ENCODE peak calls at places on chromosomes 13 and 19, in nine cellular contexts. One of them, this sample, is unnamed.
A peak's percentile ranks its signal among the peaks of the same experiment; 100 is the strongest.

GRCh38 chr19:4454952-4455738 is 2.4 kb downstream of the UBXN6 start:
- DNase-seq in A172: peak; percentile 68
- DNase-seq in body of pancreas: no peak
- DNase-seq in CD8-positive, alpha-beta memory T cell: no peak
- DNase-seq in fibroblast of pulmonary artery: peak; percentile 68
- DNase-seq in stimulated activated CD4-positive, alpha-beta T cell treated with anti-CD3 and anti-CD28 coated beads, Interleukin-4, amount 100 ng/mL, for 24 hours: no peak
- DNase-seq in nucleus accumbens: no peak
- DNase-seq in amniotic stem cell: no peak
- DNase-seq in heart left ventricle: no peak
- DNase-seq in this sample: peak; percentile 91

GRCh38 chr13:91228940-91229339 is 118.5 kb upstream of the MIR17HG start:
- DNase-seq in A172: no peak
- DNase-seq in fibroblast of pulmonary artery: no peak
- DNase-seq in amniotic stem cell: no peak
- DNase-seq in CD8-positive, alpha-beta memory T cell: no peak
- DNase-seq in nucleus accumbens: no peak
- DNase-seq in body of pancreas: no peak
- DNase-seq in heart left ventricle: no peak
- DNase-seq in stimulated activated CD4-positive, alpha-beta T cell treated with anti-CD3 and anti-CD28 coated beads, Interleukin-4, amount 100 ng/mL, for 24 hours: no peak
- DNase-seq in this sample: no peak

GRCh38 chr13:71798723-71799122 is 68.3 kb downstream of the DACH1 start:
- DNase-seq in heart left ventricle: no peak
- DNase-seq in amniotic stem cell: no peak
- DNase-seq in A172: no peak
- DNase-seq in CD8-positive, alpha-beta memory T cell: no peak
- DNase-seq in fibroblast of pulmonary artery: no peak
- DNase-seq in stimulated activated CD4-positive, alpha-beta T cell treated with anti-CD3 and anti-CD28 coated beads, Interleukin-4, amount 100 ng/mL, for 24 hours: no peak
- DNase-seq in nucleus accumbens: no peak
- DNase-seq in body of pancreas: no peak
- DNase-seq in this sample: no peak

GRCh38 chr13:36880961-36881360 is 39.1 kb downstream of the SMAD9 start:
- DNase-seq in CD8-positive, alpha-beta memory T cell: no peak
- DNase-seq in body of pancreas: no peak
- DNase-seq in A172: no peak
- DNase-seq in fibroblast of pulmonary artery: peak; percentile 38
- DNase-seq in heart left ventricle: no peak
- DNase-seq in nucleus accumbens: no peak
- DNase-seq in amniotic stem cell: no peak
- DNase-seq in stimulated activated CD4-positive, alpha-beta T cell treated with anti-CD3 and anti-CD28 coated beads, Interleukin-4, amount 100 ng/mL, for 24 hours: no peak
- DNase-seq in this sample: no peak

GRCh38 chr13:99275093-99275469 is 16.9 kb upstream of the GPR18 start:
- DNase-seq in amniotic stem cell: no peak
- DNase-seq in body of pancreas: no peak
- DNase-seq in A172: peak; percentile 52
- DNase-seq in CD8-positive, alpha-beta memory T cell: peak; percentile 23
- DNase-seq in nucleus accumbens: no peak
- DNase-seq in heart left ventricle: no peak
- DNase-seq in stimulated activated CD4-positive, alpha-beta T cell treated with anti-CD3 and anti-CD28 coated beads, Interleukin-4, amount 100 ng/mL, for 24 hours: no peak
- DNase-seq in fibroblast of pulmonary artery: peak; percentile 44
- DNase-seq in this sample: peak; percentile 57

GRCh38 chr19:55489711-55490477 is 1.7 kb downstream of the SSC5D start:
- DNase-seq in fibroblast of pulmonary artery: no peak
- DNase-seq in A172: no peak
- DNase-seq in body of pancreas: no peak
- DNase-seq in stimulated activated CD4-positive, alpha-beta T cell treated with anti-CD3 and anti-CD28 coated beads, Interleukin-4, amount 100 ng/mL, for 24 hours: no peak
- DNase-seq in amniotic stem cell: no peak
- DNase-seq in CD8-positive, alpha-beta memory T cell: no peak
- DNase-seq in heart left ventricle: no peak
- DNase-seq in nucleus accumbens: no peak
- DNase-seq in this sample: no peak

GRCh38 chr13:113796948-113797676 is 38.1 kb downstream of the TMEM255B start:
- DNase-seq in stimulated activated CD4-positive, alpha-beta T cell treated with anti-CD3 and anti-CD28 coated beads, Interleukin-4, amount 100 ng/mL, for 24 hours: no peak
- DNase-seq in heart left ventricle: peak; percentile 12
- DNase-seq in A172: no peak
- DNase-seq in amniotic stem cell: no peak
- DNase-seq in CD8-positive, alpha-beta memory T cell: no peak
- DNase-seq in body of pancreas: no peak
- DNase-seq in nucleus accumbens: no peak
- DNase-seq in fibroblast of pulmonary artery: no peak
- DNase-seq in this sample: no peak

GRCh38 chr19:33823341-33823740 is 26.7 kb downstream of the KCTD15 start:
- DNase-seq in A172: no peak
- DNase-seq in body of pancreas: no peak
- DNase-seq in fibroblast of pulmonary artery: no peak
- DNase-seq in heart left ventricle: no peak
- DNase-seq in amniotic stem cell: no peak
- DNase-seq in stimulated activated CD4-positive, alpha-beta T cell treated with anti-CD3 and anti-CD28 coated beads, Interleukin-4, amount 100 ng/mL, for 24 hours: no peak
- DNase-seq in CD8-positive, alpha-beta memory T cell: no peak
- DNase-seq in nucleus accumbens: no peak
- DNase-seq in this sample: no peak

GRCh38 chr13:44906758-44907157 is 82.5 kb downstream of the NUFIP1 start:
- DNase-seq in nucleus accumbens: peak; percentile 32
- DNase-seq in stimulated activated CD4-positive, alpha-beta T cell treated with anti-CD3 and anti-CD28 coated beads, Interleukin-4, amount 100 ng/mL, for 24 hours: no peak
- DNase-seq in body of pancreas: peak; percentile 72
- DNase-seq in heart left ventricle: no peak
- DNase-seq in amniotic stem cell: peak; percentile 9
- DNase-seq in A172: no peak
- DNase-seq in fibroblast of pulmonary artery: peak; percentile 68
- DNase-seq in CD8-positive, alpha-beta memory T cell: no peak
- DNase-seq in this sample: no peak

GRCh38 chr19:15198006-15198356 is 2.8 kb downstream of the NOTCH3 start:
- DNase-seq in fibroblast of pulmonary artery: no peak
- DNase-seq in CD8-positive, alpha-beta memory T cell: no peak
- DNase-seq in stimulated activated CD4-positive, alpha-beta T cell treated with anti-CD3 and anti-CD28 coated beads, Interleukin-4, amount 100 ng/mL, for 24 hours: no peak
- DNase-seq in A172: no peak
- DNase-seq in body of pancreas: no peak
- DNase-seq in amniotic stem cell: no peak
- DNase-seq in heart left ventricle: no peak
- DNase-seq in nucleus accumbens: no peak
- DNase-seq in this sample: no peak

GRCh38 chr13:98284677-98285076 is 107.6 kb upstream of the RNF113B start:
- DNase-seq in fibroblast of pulmonary artery: no peak
- DNase-seq in stimulated activated CD4-positive, alpha-beta T cell treated with anti-CD3 and anti-CD28 coated beads, Interleukin-4, amount 100 ng/mL, for 24 hours: no peak
- DNase-seq in amniotic stem cell: no peak
- DNase-seq in A172: no peak
- DNase-seq in CD8-positive, alpha-beta memory T cell: no peak
- DNase-seq in body of pancreas: peak; percentile 25
- DNase-seq in nucleus accumbens: no peak
- DNase-seq in heart left ventricle: no peak
- DNase-seq in this sample: no peak

GRCh38 chr19:48513289-48514122 is 1.9 kb upstream of the LMTK3 start:
- DNase-seq in fibroblast of pulmonary artery: peak; percentile 72
- DNase-seq in CD8-positive, alpha-beta memory T cell: peak; percentile 59
- DNase-seq in stimulated activated CD4-positive, alpha-beta T cell treated with anti-CD3 and anti-CD28 coated beads, Interleukin-4, amount 100 ng/mL, for 24 hours: peak; percentile 78
- DNase-seq in nucleus accumbens: peak; percentile 75
- DNase-seq in amniotic stem cell: no peak
- DNase-seq in heart left ventricle: peak; percentile 69
- DNase-seq in body of pancreas: peak; percentile 80
- DNase-seq in A172: peak; percentile 50
- DNase-seq in this sample: peak; percentile 76

GRCh38 chr19:34364830-34365462 is at the start of gene GPI:
- DNase-seq in body of pancreas: peak; percentile 67
- DNase-seq in A172: peak; percentile 53
- DNase-seq in stimulated activated CD4-positive, alpha-beta T cell treated with anti-CD3 and anti-CD28 coated beads, Interleukin-4, amount 100 ng/mL, for 24 hours: peak; percentile 73
- DNase-seq in CD8-positive, alpha-beta memory T cell: peak; percentile 57
- DNase-seq in heart left ventricle: peak; percentile 75
- DNase-seq in fibroblast of pulmonary artery: peak; percentile 40
- DNase-seq in nucleus accumbens: peak; percentile 46
- DNase-seq in amniotic stem cell: peak; percentile 6
- DNase-seq in this sample: peak; percentile 29

GRCh38 chr13:40486518-40487163 is 179.8 kb downstream of the FOXO1 start:
- DNase-seq in nucleus accumbens: no peak
- DNase-seq in heart left ventricle: no peak
- DNase-seq in fibroblast of pulmonary artery: no peak
- DNase-seq in A172: no peak
- DNase-seq in body of pancreas: no peak
- DNase-seq in CD8-positive, alpha-beta memory T cell: no peak
- DNase-seq in amniotic stem cell: no peak
- DNase-seq in stimulated activated CD4-positive, alpha-beta T cell treated with anti-CD3 and anti-CD28 coated beads, Interleukin-4, amount 100 ng/mL, for 24 hours: no peak
- DNase-seq in this sample: no peak

GRCh38 chr13:43815204-43815603 is 28.4 kb upstream of the ENOX1 start:
- DNase-seq in stimulated activated CD4-positive, alpha-beta T cell treated with anti-CD3 and anti-CD28 coated beads, Interleukin-4, amount 100 ng/mL, for 24 hours: no peak
- DNase-seq in body of pancreas: no peak
- DNase-seq in CD8-positive, alpha-beta memory T cell: no peak
- DNase-seq in heart left ventricle: peak; percentile 40
- DNase-seq in nucleus accumbens: no peak
- DNase-seq in A172: peak; percentile 99
- DNase-seq in amniotic stem cell: peak; percentile 60
- DNase-seq in fibroblast of pulmonary artery: peak; percentile 88
- DNase-seq in this sample: peak; percentile 96

GRCh38 chr13:110346661-110347067 is 39.6 kb downstream of the COL4A2 start:
- DNase-seq in heart left ventricle: no peak
- DNase-seq in stimulated activated CD4-positive, alpha-beta T cell treated with anti-CD3 and anti-CD28 coated beads, Interleukin-4, amount 100 ng/mL, for 24 hours: no peak
- DNase-seq in fibroblast of pulmonary artery: no peak
- DNase-seq in CD8-positive, alpha-beta memory T cell: no peak
- DNase-seq in amniotic stem cell: no peak
- DNase-seq in body of pancreas: no peak
- DNase-seq in A172: peak; percentile 62
- DNase-seq in nucleus accumbens: no peak
- DNase-seq in this sample: no peak

GRCh38 chr13:28528848-28529247 is 33.9 kb upstream of the FLT1 start:
- DNase-seq in A172: peak; percentile 22
- DNase-seq in nucleus accumbens: no peak
- DNase-seq in heart left ventricle: no peak
- DNase-seq in fibroblast of pulmonary artery: no peak
- DNase-seq in body of pancreas: no peak
- DNase-seq in CD8-positive, alpha-beta memory T cell: no peak
- DNase-seq in amniotic stem cell: no peak
- DNase-seq in stimulated activated CD4-positive, alpha-beta T cell treated with anti-CD3 and anti-CD28 coated beads, Interleukin-4, amount 100 ng/mL, for 24 hours: no peak
- DNase-seq in this sample: no peak

GRCh38 chr13:40153516-40153915 is 498.1 kb downstream of the COG6 start:
- DNase-seq in CD8-positive, alpha-beta memory T cell: no peak
- DNase-seq in amniotic stem cell: no peak
- DNase-seq in stimulated activated CD4-positive, alpha-beta T cell treated with anti-CD3 and anti-CD28 coated beads, Interleukin-4, amount 100 ng/mL, for 24 hours: no peak
- DNase-seq in heart left ventricle: no peak
- DNase-seq in body of pancreas: peak; percentile 33
- DNase-seq in nucleus accumbens: no peak
- DNase-seq in fibroblast of pulmonary artery: no peak
- DNase-seq in A172: no peak
- DNase-seq in this sample: no peak

GRCh38 chr13:57787058-57787791 is 155.7 kb downstream of the PCDH17 start:
- DNase-seq in heart left ventricle: no peak
- DNase-seq in amniotic stem cell: no peak
- DNase-seq in CD8-positive, alpha-beta memory T cell: no peak
- DNase-seq in body of pancreas: no peak
- DNase-seq in nucleus accumbens: no peak
- DNase-seq in fibroblast of pulmonary artery: no peak
- DNase-seq in A172: peak; percentile 14
- DNase-seq in stimulated activated CD4-positive, alpha-beta T cell treated with anti-CD3 and anti-CD28 coated beads, Interleukin-4, amount 100 ng/mL, for 24 hours: no peak
- DNase-seq in this sample: no peak

GRCh38 chr19:13906525-13906904 is 514 bp downstream of the CC2D1A start:
- DNase-seq in A172: no peak
- DNase-seq in fibroblast of pulmonary artery: no peak
- DNase-seq in CD8-positive, alpha-beta memory T cell: no peak
- DNase-seq in heart left ventricle: no peak
- DNase-seq in stimulated activated CD4-positive, alpha-beta T cell treated with anti-CD3 and anti-CD28 coated beads, Interleukin-4, amount 100 ng/mL, for 24 hours: no peak
- DNase-seq in nucleus accumbens: no peak
- DNase-seq in amniotic stem cell: no peak
- DNase-seq in body of pancreas: peak; percentile 59
- DNase-seq in this sample: peak; percentile 9

GRCh38 chr13:45278096-45278645 is 62.8 kb downstream of the TPT1 start:
- DNase-seq in A172: no peak
- DNase-seq in nucleus accumbens: no peak
- DNase-seq in amniotic stem cell: no peak
- DNase-seq in fibroblast of pulmonary artery: peak; percentile 62
- DNase-seq in CD8-positive, alpha-beta memory T cell: no peak
- DNase-seq in body of pancreas: no peak
- DNase-seq in heart left ventricle: no peak
- DNase-seq in stimulated activated CD4-positive, alpha-beta T cell treated with anti-CD3 and anti-CD28 coated beads, Interleukin-4, amount 100 ng/mL, for 24 hours: no peak
- DNase-seq in this sample: peak; percentile 15

GRCh38 chr19:8021374-8021773 is 15.9 kb upstream of the ELAVL1 start:
- DNase-seq in A172: no peak
- DNase-seq in stimulated activated CD4-positive, alpha-beta T cell treated with anti-CD3 and anti-CD28 coated beads, Interleukin-4, amount 100 ng/mL, for 24 hours: no peak
- DNase-seq in fibroblast of pulmonary artery: no peak
- DNase-seq in body of pancreas: no peak
- DNase-seq in heart left ventricle: no peak
- DNase-seq in CD8-positive, alpha-beta memory T cell: no peak
- DNase-seq in amniotic stem cell: no peak
- DNase-seq in nucleus accumbens: no peak
- DNase-seq in this sample: no peak

GRCh38 chr19:30455881-30456280 is 83.7 kb downstream of the ZNF536 start:
- DNase-seq in amniotic stem cell: no peak
- DNase-seq in CD8-positive, alpha-beta memory T cell: no peak
- DNase-seq in nucleus accumbens: no peak
- DNase-seq in stimulated activated CD4-positive, alpha-beta T cell treated with anti-CD3 and anti-CD28 coated beads, Interleukin-4, amount 100 ng/mL, for 24 hours: no peak
- DNase-seq in fibroblast of pulmonary artery: no peak
- DNase-seq in heart left ventricle: no peak
- DNase-seq in body of pancreas: no peak
- DNase-seq in A172: no peak
- DNase-seq in this sample: no peak

GRCh38 chr13:111893607-111894443 is 173.1 kb upstream of the SOX1 start:
- DNase-seq in stimulated activated CD4-positive, alpha-beta T cell treated with anti-CD3 and anti-CD28 coated beads, Interleukin-4, amount 100 ng/mL, for 24 hours: no peak
- DNase-seq in heart left ventricle: no peak
- DNase-seq in body of pancreas: no peak
- DNase-seq in CD8-positive, alpha-beta memory T cell: no peak
- DNase-seq in fibroblast of pulmonary artery: no peak
- DNase-seq in nucleus accumbens: no peak
- DNase-seq in amniotic stem cell: no peak
- DNase-seq in A172: no peak
- DNase-seq in this sample: no peak

GRCh38 chr13:30818323-30818960 is 83.1 kb downstream of the ALOX5AP start:
- DNase-seq in heart left ventricle: no peak
- DNase-seq in fibroblast of pulmonary artery: peak; percentile 93
- DNase-seq in body of pancreas: no peak
- DNase-seq in stimulated activated CD4-positive, alpha-beta T cell treated with anti-CD3 and anti-CD28 coated beads, Interleukin-4, amount 100 ng/mL, for 24 hours: no peak
- DNase-seq in nucleus accumbens: no peak
- DNase-seq in A172: peak; percentile 61
- DNase-seq in amniotic stem cell: no peak
- DNase-seq in CD8-positive, alpha-beta memory T cell: no peak
- DNase-seq in this sample: peak; percentile 100

GRCh38 chr13:110017379-110017778 is 231.0 kb upstream of the IRS2 start:
- DNase-seq in A172: peak; percentile 99
- DNase-seq in nucleus accumbens: no peak
- DNase-seq in heart left ventricle: no peak
- DNase-seq in CD8-positive, alpha-beta memory T cell: no peak
- DNase-seq in fibroblast of pulmonary artery: peak; percentile 92
- DNase-seq in amniotic stem cell: peak; percentile 57
- DNase-seq in stimulated activated CD4-positive, alpha-beta T cell treated with anti-CD3 and anti-CD28 coated beads, Interleukin-4, amount 100 ng/mL, for 24 hours: no peak
- DNase-seq in body of pancreas: peak; percentile 31
- DNase-seq in this sample: peak; percentile 97

GRCh38 chr19:29771708-29772415 is 39.9 kb upstream of the CCNE1 start:
- DNase-seq in A172: peak; percentile 51
- DNase-seq in stimulated activated CD4-positive, alpha-beta T cell treated with anti-CD3 and anti-CD28 coated beads, Interleukin-4, amount 100 ng/mL, for 24 hours: peak; percentile 32
- DNase-seq in amniotic stem cell: no peak
- DNase-seq in CD8-positive, alpha-beta memory T cell: no peak
- DNase-seq in fibroblast of pulmonary artery: peak; percentile 55
- DNase-seq in body of pancreas: peak; percentile 60
- DNase-seq in heart left ventricle: peak; percentile 39
- DNase-seq in nucleus accumbens: peak; percentile 16
- DNase-seq in this sample: peak; percentile 31

GRCh38 chr13:110497003-110497402 is 64.5 kb downstream of the RAB20 start:
- DNase-seq in stimulated activated CD4-positive, alpha-beta T cell treated with anti-CD3 and anti-CD28 coated beads, Interleukin-4, amount 100 ng/mL, for 24 hours: no peak
- DNase-seq in fibroblast of pulmonary artery: no peak
- DNase-seq in body of pancreas: no peak
- DNase-seq in CD8-positive, alpha-beta memory T cell: no peak
- DNase-seq in nucleus accumbens: no peak
- DNase-seq in heart left ventricle: no peak
- DNase-seq in A172: no peak
- DNase-seq in amniotic stem cell: no peak
- DNase-seq in this sample: no peak

GRCh38 chr13:111031531-111031961 is 83.6 kb upstream of the ARHGEF7 start:
- DNase-seq in body of pancreas: no peak
- DNase-seq in nucleus accumbens: no peak
- DNase-seq in A172: peak; percentile 97
- DNase-seq in fibroblast of pulmonary artery: no peak
- DNase-seq in amniotic stem cell: peak; percentile 77
- DNase-seq in heart left ventricle: no peak
- DNase-seq in stimulated activated CD4-positive, alpha-beta T cell treated with anti-CD3 and anti-CD28 coated beads, Interleukin-4, amount 100 ng/mL, for 24 hours: peak; percentile 36
- DNase-seq in CD8-positive, alpha-beta memory T cell: no peak
- DNase-seq in this sample: peak; percentile 82

GRCh38 chr13:21579754-21580316 is 24.1 kb downstream of the MICU2 start:
- DNase-seq in CD8-positive, alpha-beta memory T cell: no peak
- DNase-seq in fibroblast of pulmonary artery: no peak
- DNase-seq in nucleus accumbens: no peak
- DNase-seq in body of pancreas: no peak
- DNase-seq in heart left ventricle: no peak
- DNase-seq in stimulated activated CD4-positive, alpha-beta T cell treated with anti-CD3 and anti-CD28 coated beads, Interleukin-4, amount 100 ng/mL, for 24 hours: no peak
- DNase-seq in amniotic stem cell: no peak
- DNase-seq in A172: no peak
- DNase-seq in this sample: no peak

This sample was measured in amniotic epithelial cell.